ENCODE peak calls at places on chromosomes 2 and 18, in six cellular contexts. One of them, this sample, is unnamed.

GRCh38 chr2:238397381-238397780 is 29.3 kb upstream of the ASB1 start:
- DNase-seq in IMR-90: no peak
- DNase-seq in BJ: no peak
- DNase-seq in mesenteric fat pad: no peak
- DNase-seq in RCC 7860: no peak
- DNase-seq in stimulated activated naive CD4-positive, alpha-beta T cell: no peak
- DNase-seq in this sample: no peak

GRCh38 chr2:135997380-135997779 is 12.0 kb upstream of the DARS1 start:
- DNase-seq in RCC 7860: no peak
- DNase-seq in BJ: no peak
- DNase-seq in mesenteric fat pad: no peak
- DNase-seq in IMR-90: no peak
- DNase-seq in stimulated activated naive CD4-positive, alpha-beta T cell: no peak
- DNase-seq in this sample: no peak

GRCh38 chr2:160427629-160428424 is 65.8 kb downstream of the RBMS1 start:
- DNase-seq in RCC 7860: no peak
- DNase-seq in stimulated activated naive CD4-positive, alpha-beta T cell: peak; percentile 50
- DNase-seq in BJ: no peak
- DNase-seq in IMR-90: peak; percentile 87
- DNase-seq in mesenteric fat pad: no peak
- DNase-seq in this sample: no peak

GRCh38 chr18:58088723-58089074 is 44.7 kb downstream of the NEDD4L start:
- DNase-seq in BJ: no peak
- DNase-seq in IMR-90: no peak
- DNase-seq in mesenteric fat pad: no peak
- DNase-seq in RCC 7860: no peak
- DNase-seq in stimulated activated naive CD4-positive, alpha-beta T cell: no peak
- DNase-seq in this sample: no peak

GRCh38 chr2:186848873-186849578 is at the start of gene ZSWIM2:
- DNase-seq in RCC 7860: no peak
- DNase-seq in BJ: peak; percentile 76
- DNase-seq in IMR-90: peak; percentile 88
- DNase-seq in stimulated activated naive CD4-positive, alpha-beta T cell: no peak
- DNase-seq in mesenteric fat pad: peak; percentile 90
- DNase-seq in this sample: peak; percentile 10

GRCh38 chr2:202494300-202494699 is 118.2 kb downstream of the BMPR2 start:
- DNase-seq in RCC 7860: no peak
- DNase-seq in mesenteric fat pad: no peak
- DNase-seq in IMR-90: peak; percentile 96
- DNase-seq in stimulated activated naive CD4-positive, alpha-beta T cell: no peak
- DNase-seq in BJ: no peak
- DNase-seq in this sample: no peak

GRCh38 chr2:128622916-128623620 is 304.4 kb upstream of the HS6ST1 start:
- DNase-seq in mesenteric fat pad: no peak
- DNase-seq in stimulated activated naive CD4-positive, alpha-beta T cell: no peak
- DNase-seq in IMR-90: peak; percentile 47
- DNase-seq in RCC 7860: no peak
- DNase-seq in BJ: no peak
- DNase-seq in this sample: no peak

GRCh38 chr18:8779251-8779650 is 73.9 kb downstream of the MTCL1 start:
- DNase-seq in IMR-90: no peak
- DNase-seq in mesenteric fat pad: peak; percentile 45
- DNase-seq in BJ: no peak
- DNase-seq in stimulated activated naive CD4-positive, alpha-beta T cell: no peak
- DNase-seq in RCC 7860: no peak
- DNase-seq in this sample: no peak

GRCh38 chr18:79575891-79576685 is 103.5 kb upstream of the CTDP1 start:
- DNase-seq in stimulated activated naive CD4-positive, alpha-beta T cell: no peak
- DNase-seq in BJ: peak; percentile 16
- DNase-seq in IMR-90: peak; percentile 84
- DNase-seq in RCC 7860: no peak
- DNase-seq in mesenteric fat pad: peak; percentile 88
- DNase-seq in this sample: no peak

GRCh38 chr18:79795446-79795845 is 2.3 kb upstream of the KCNG2 start:
- DNase-seq in stimulated activated naive CD4-positive, alpha-beta T cell: no peak
- DNase-seq in BJ: no peak
- DNase-seq in RCC 7860: no peak
- DNase-seq in IMR-90: no peak
- DNase-seq in mesenteric fat pad: no peak
- DNase-seq in this sample: no peak

GRCh38 chr2:217919781-217920351 is 82.9 kb downstream of the TNS1 start:
- DNase-seq in BJ: no peak
- DNase-seq in RCC 7860: peak; percentile 80
- DNase-seq in IMR-90: peak; percentile 91
- DNase-seq in mesenteric fat pad: no peak
- DNase-seq in stimulated activated naive CD4-positive, alpha-beta T cell: no peak
- DNase-seq in this sample: no peak

GRCh38 chr18:73431620-73432019 is 563.8 kb upstream of the NETO1 start:
- DNase-seq in RCC 7860: no peak
- DNase-seq in stimulated activated naive CD4-positive, alpha-beta T cell: no peak
- DNase-seq in mesenteric fat pad: no peak
- DNase-seq in IMR-90: peak; percentile 54
- DNase-seq in BJ: no peak
- DNase-seq in this sample: no peak

GRCh38 chr2:241110089-241110606 is 8.1 kb upstream of the MTERF4 start:
- DNase-seq in stimulated activated naive CD4-positive, alpha-beta T cell: no peak
- DNase-seq in mesenteric fat pad: no peak
- DNase-seq in IMR-90: no peak
- DNase-seq in BJ: no peak
- DNase-seq in RCC 7860: no peak
- DNase-seq in this sample: no peak

GRCh38 chr18:62741118-62741566 is 25.8 kb downstream of the PHLPP1 start:
- DNase-seq in BJ: no peak
- DNase-seq in stimulated activated naive CD4-positive, alpha-beta T cell: no peak
- DNase-seq in mesenteric fat pad: no peak
- DNase-seq in RCC 7860: no peak
- DNase-seq in IMR-90: peak; percentile 61
- DNase-seq in this sample: peak; percentile 86

GRCh38 chr2:191740016-191740419 is 62.1 kb downstream of the NABP1 start:
- DNase-seq in BJ: no peak
- DNase-seq in IMR-90: no peak
- DNase-seq in RCC 7860: no peak
- DNase-seq in mesenteric fat pad: no peak
- DNase-seq in stimulated activated naive CD4-positive, alpha-beta T cell: peak; percentile 24
- DNase-seq in this sample: no peak

GRCh38 chr2:40741532-40741931 is 289.6 kb upstream of the SLC8A1 start:
- DNase-seq in mesenteric fat pad: no peak
- DNase-seq in RCC 7860: no peak
- DNase-seq in BJ: no peak
- DNase-seq in stimulated activated naive CD4-positive, alpha-beta T cell: no peak
- DNase-seq in IMR-90: no peak
- DNase-seq in this sample: no peak

GRCh38 chr2:125837108-125837507 is 818.9 kb upstream of the GYPC start:
- DNase-seq in BJ: no peak
- DNase-seq in RCC 7860: no peak
- DNase-seq in mesenteric fat pad: no peak
- DNase-seq in stimulated activated naive CD4-positive, alpha-beta T cell: no peak
- DNase-seq in IMR-90: no peak
- DNase-seq in this sample: no peak

GRCh38 chr2:109203246-109204011 is 74.4 kb downstream of the SH3RF3 start:
- DNase-seq in BJ: no peak
- DNase-seq in mesenteric fat pad: no peak
- DNase-seq in RCC 7860: no peak
- DNase-seq in IMR-90: no peak
- DNase-seq in stimulated activated naive CD4-positive, alpha-beta T cell: no peak
- DNase-seq in this sample: no peak

GRCh38 chr2:150548527-150548926 is 61.1 kb upstream of the RND3 start:
- DNase-seq in IMR-90: peak; percentile 39
- DNase-seq in mesenteric fat pad: no peak
- DNase-seq in RCC 7860: no peak
- DNase-seq in BJ: no peak
- DNase-seq in stimulated activated naive CD4-positive, alpha-beta T cell: no peak
- DNase-seq in this sample: no peak